ENCODE peak calls at places on chromosomes 11 and 22, in six cellular contexts. M is PC-3, P is IMR-90, K is GM23248, I is HCT116, E is HepG2. O is an unnamed sample.

GRCh38 chr11:64865286-64866172 is 12.9 kb downstream of the EHD1 start:
- DNase-seq in I (no peak), M (peak; percentile 46), P (peak; percentile 92), K (peak; percentile 92), E (no peak), O (peak; percentile 85)

GRCh38 chr11:48900131-48900800 is 83.4 kb downstream of the TRIM51G start:
- DNase-seq in P (no peak), I (no peak), E (no peak), K (no peak), M (no peak), O (no peak)

GRCh38 chr22:48581206-48581766 is 1246.4 kb downstream of the BRD1 start:
- DNase-seq in K (no peak), I (no peak), P (no peak), E (no peak), M (no peak), O (no peak)

GRCh38 chr11:113888848-113889247 is 13.5 kb upstream of the USP28 start:
- DNase-seq in K (no peak), M (no peak), I (no peak), E (no peak), P (no peak), O (no peak)

GRCh38 chr11:10618490-10618889 is 50.0 kb upstream of the LYVE1 start:
- DNase-seq in P (no peak), E (no peak), K (no peak), M (no peak), I (no peak), O (peak; percentile 14)

GRCh38 chr11:47351159-47352126 is 1.1 kb downstream of the MYBPC3 start:
- DNase-seq in K (no peak), P (no peak), E (no peak), I (no peak), M (no peak), O (no peak)

GRCh38 chr22:37060801-37061610 is 9.5 kb downstream of the KCTD17 start:
- DNase-seq in P (no peak), I (no peak), K (no peak), E (no peak), M (no peak), O (no peak)

GRCh38 chr11:19474954-19475811 is 234.4 kb upstream of the E2F8 start:
- DNase-seq in P (no peak), K (no peak), M (no peak), I (no peak), E (no peak), O (no peak)

GRCh38 chr11:126978911-126979310 is 21.7 kb downstream of the KIRREL3 start:
- DNase-seq in M (no peak), K (no peak), E (no peak), P (no peak), I (no peak), O (no peak)

GRCh38 chr22:23058481-23059336 is 11.6 kb upstream of the GNAZ start:
- DNase-seq in I (no peak), M (peak; percentile 12), E (no peak), K (no peak), P (no peak), O (no peak)

GRCh38 chr11:55895216-55895615 is 12.1 kb downstream of the TRIM51 start:
- DNase-seq in P (no peak), I (no peak), K (no peak), M (no peak), E (no peak), O (no peak)

GRCh38 chr22:46563381-46564083 is 26.1 kb upstream of the CELSR1 start:
- DNase-seq in P (peak; percentile 37), E (peak; percentile 64), K (peak; percentile 67), I (peak; percentile 57), M (peak; percentile 66), O (peak; percentile 30)

GRCh38 chr11:8610532-8611116 is 16.6 kb upstream of the STK33 start:
- DNase-seq in E (no peak), I (no peak), P (no peak), M (no peak), K (no peak), O (no peak)

GRCh38 chr22:40055143-40055926 is 60.6 kb downstream of the FAM83F start:
- DNase-seq in M (no peak), P (no peak), I (no peak), E (no peak), K (no peak), O (no peak)
- H2AFZ ChIP-seq in M (no peak overlapping the region), P (no peak overlapping the region), I (no peak overlapping the region), E (no peak overlapping the region), K (no peak overlapping the region), O (no peak overlapping the region)

GRCh38 chr22:19734163-19734562 is 10.8 kb downstream of the GP1BB start:
- DNase-seq in K (no peak), E (no peak), P (no peak), I (no peak), M (no peak), O (no peak)
- H3K4me3 ChIP-seq in K (no peak overlapping the region), E (no peak overlapping the region), P (no peak overlapping the region), I (no peak overlapping the region), M (no peak overlapping the region), O (no peak overlapping the region)

GRCh38 chr11:17313349-17314231 is 37.1 kb downstream of the NUCB2 start:
- DNase-seq in I (no peak), E (no peak), P (no peak), M (no peak), K (peak; percentile 65), O (no peak)

GRCh38 chr11:17314904-17315426 is 36.6 kb upstream of the NCR3LG1 start:
- DNase-seq in P (no peak), M (no peak), I (no peak), E (no peak), K (no peak), O (no peak)

GRCh38 chr11:17314232-17314547 is 37.4 kb upstream of the NCR3LG1 start:
- DNase-seq in P (peak; percentile 94), I (no peak), M (peak; percentile 49), K (peak; percentile 87), E (no peak), O (peak; percentile 96)
- H3K9ac ChIP-seq in P (no peak overlapping the region), I (no peak overlapping the region), M (no peak overlapping the region), K (peak overlapping the region; percentile 41), E (no peak overlapping the region), O (no peak overlapping the region)

GRCh38 chr11:70268526-70268925 is 2.0 kb upstream of the PPFIA1 start:
- DNase-seq in K (no peak), P (no peak), E (no peak), I (no peak), M (no peak), O (no peak)

GRCh38 chr11:70270104-70270876 is at the start of gene PPFIA1:
- DNase-seq in E (peak; percentile 90), I (peak; percentile 91), P (peak; percentile 91), M (peak; percentile 99), K (peak; percentile 99), O (peak; percentile 92)

GRCh38 chr11:70271635-70271953 is 1.1 kb downstream of the PPFIA1 start:
- DNase-seq in M (no peak), I (no peak), P (no peak), K (no peak), E (no peak), O (no peak)

GRCh38 chr11:70272009-70272408 is 1.5 kb downstream of the PPFIA1 start:
- DNase-seq in K (no peak), M (no peak), E (no peak), P (no peak), I (no peak), O (no peak)

DNA sequence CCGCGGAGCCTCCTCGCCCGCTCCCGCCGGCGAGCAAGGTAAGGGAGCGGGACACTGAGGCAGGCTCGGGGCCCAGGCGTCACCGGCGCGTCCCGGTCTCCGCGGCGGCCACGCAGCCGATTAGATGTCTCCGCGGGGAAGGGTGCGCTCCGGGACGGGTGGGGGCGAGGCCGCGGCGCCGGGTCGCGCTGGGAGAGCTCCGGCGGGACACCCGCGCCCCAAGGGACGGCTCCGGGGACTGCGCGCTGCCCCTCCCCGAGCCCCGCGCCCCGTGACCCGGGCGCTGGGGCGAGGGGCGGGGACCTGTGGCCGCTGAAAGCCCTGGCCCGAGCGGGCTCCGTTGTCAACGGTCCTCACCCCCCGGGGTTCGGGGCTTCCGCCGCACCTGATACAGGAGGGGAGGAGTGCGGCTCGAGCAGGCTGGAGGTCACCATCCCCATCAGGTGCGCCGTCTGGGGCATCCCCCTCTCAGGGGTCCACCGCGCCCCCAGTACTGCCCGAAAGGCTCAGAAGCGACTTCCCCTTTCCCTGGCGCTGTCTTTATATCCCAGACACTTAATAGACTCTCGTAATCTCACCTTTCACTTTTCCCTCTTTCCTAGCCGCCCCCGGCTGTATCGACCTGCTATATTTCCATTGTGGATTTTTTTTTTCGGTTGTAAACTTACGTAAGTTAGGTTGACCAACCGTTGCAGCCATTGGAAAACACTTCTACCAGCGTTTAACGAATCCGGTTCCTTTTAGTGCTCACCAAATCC is 566 bp downstream of the PPFIA1 start:
- DNase-seq in E (peak; percentile 37), K (peak; percentile 80), P (peak; percentile 65), M (peak; percentile 47), I (no peak), O (peak; percentile 73)
- H2AFZ ChIP-seq in E (no peak overlapping the region), K (peak overlapping the region; percentile 80), P (peak overlapping the region; percentile 89), M (peak overlapping the region; percentile 5), I (no peak overlapping the region), O (peak overlapping the region; percentile 44)

GRCh38 chr11:110712643-110713468 is 619 bp upstream of the ARHGAP20 start:
- DNase-seq in I (no peak), P (peak; percentile 52), E (no peak), K (peak; percentile 64), M (no peak), O (peak; percentile 47)

GRCh38 chr11:110711448-110711775 is 825 bp downstream of the ARHGAP20 start:
- DNase-seq in P (no peak), I (no peak), K (no peak), M (no peak), E (no peak), O (no peak)

GRCh38 chr11:110711776-110712642 is at the start of gene ARHGAP20:
- DNase-seq in K (peak; percentile 87), I (no peak), M (peak; percentile 12), P (peak; percentile 71), E (peak; percentile 6), O (peak; percentile 64)

GRCh38 chr11:110713469-110713776 is 1.2 kb upstream of the ARHGAP20 start:
- DNase-seq in K (no peak), E (no peak), I (no peak), P (no peak), M (no peak), O (no peak)

GRCh38 chr11:110710520-110711381 is 1.5 kb downstream of the ARHGAP20 start:
- DNase-seq in I (no peak), P (peak; percentile 51), E (peak; percentile 9), K (peak; percentile 68), M (no peak), O (peak; percentile 43)
- H3K4me3 ChIP-seq in I (no peak overlapping the region), P (peak overlapping the region; percentile 69), E (no peak overlapping the region), K (peak overlapping the region; percentile 78), M (no peak overlapping the region), O (peak overlapping the region; percentile 70)

GRCh38 chr22:40249286-40249685 is 71.6 kb downstream of the TNRC6B start:
- DNase-seq in P (no peak), E (no peak), M (no peak), I (no peak), K (no peak), O (no peak)
- H3K9ac ChIP-seq in P (no peak overlapping the region), E (no peak overlapping the region), M (no peak overlapping the region), I (no peak overlapping the region), K (no peak overlapping the region), O (no peak overlapping the region)

GRCh38 chr11:95398437-95399112 is 167.6 kb upstream of the SESN3 start:
- DNase-seq in K (no peak), E (no peak), M (no peak), I (no peak), P (no peak), O (peak; percentile 56)
- H2AFZ ChIP-seq in K (no peak overlapping the region), E (no peak overlapping the region), M (no peak overlapping the region), I (no peak overlapping the region), P (no peak overlapping the region), O (no peak overlapping the region)

O was measured in fibroblast of lung.